ENCODE peak calls at places on chromosomes 1 and 21, in six cellular contexts. F is SK-N-SH, W is hepatocyte, Y is GM23338, T is neural progenitor cell, H is PC-3. B is an unnamed sample.

GRCh38 chr1:201212461-201213055 is 21.9 kb downstream of the IGFN1 start:
- DNase-seq in F (no peak), W (no peak), H (no peak), T (no peak), Y (no peak), B (no peak)

GRCh38 chr1:107277022-107277421 is 136.2 kb downstream of the NTNG1 start:
- DNase-seq in H (peak), W (peak), F (peak), T (peak), Y (peak), B (peak)

GRCh38 chr1:41479000-41479807 is 5.3 kb downstream of the EDN2 start:
- DNase-seq in T (no peak), Y (no peak), H (no peak), W (no peak), F (no peak), B (no peak)

GRCh38 chr1:231390071-231390470 is 32.0 kb downstream of the EGLN1 start:
- DNase-seq in Y (no peak), T (no peak), H (peak), W (no peak), F (no peak), B (no peak)

GRCh38 chr1:67713071-67713806 is 28.2 kb downstream of the GADD45A start:
- DNase-seq in T (no peak), H (peak), W (peak), F (peak), Y (no peak), B (peak)

GRCh38 chr1:8381618-8382017 is 63.7 kb downstream of the SLC45A1 start:
- DNase-seq in T (no peak), Y (no peak), H (no peak), W (no peak), F (no peak), B (no peak)

GRCh38 chr21:34913786-34914185 is 135.3 kb downstream of the RUNX1 start:
- DNase-seq in T (no peak), W (no peak), H (no peak), Y (no peak), F (no peak), B (no peak)

GRCh38 chr1:183898001-183898396 is 93.1 kb downstream of the RGL1 start:
- DNase-seq in W (no peak), F (no peak), T (no peak), Y (no peak), H (no peak), B (no peak)

GRCh38 chr1:163144418-163144817 is 58.3 kb downstream of the RGS5 start:
- DNase-seq in Y (no peak), F (no peak), H (no peak), W (no peak), T (no peak), B (no peak)

GRCh38 chr21:21730524-21730923 is 732.3 kb downstream of the NCAM2 start:
- DNase-seq in H (no peak), Y (no peak), F (no peak), W (no peak), T (no peak), B (no peak)

GRCh38 chr1:109655624-109656519 is at the start of gene GSTM4:
- DNase-seq in T (peak), F (peak), W (peak), Y (peak), H (peak), B (peak)
- TF ChIP-seq EZH2phosphoT487 in T (no peak), F (no peak), W (no peak), Y (no peak), H (no peak), B (no peak)

GRCh38 chr1:180857947-180858768 is 54.5 kb upstream of the KIAA1614 start:
- DNase-seq in Y (no peak), H (no peak), F (no peak), W (no peak), T (no peak), B (no peak)

GRCh38 chr1:180863158-180863775 is 49.4 kb upstream of the KIAA1614 start:
- DNase-seq in Y (peak), F (peak), H (peak), T (peak), W (peak), B (peak)

GRCh38 chr1:180862305-180862704 is 50.4 kb upstream of the KIAA1614 start:
- DNase-seq in W (no peak), H (no peak), F (no peak), T (no peak), Y (no peak), B (no peak)

DNA sequence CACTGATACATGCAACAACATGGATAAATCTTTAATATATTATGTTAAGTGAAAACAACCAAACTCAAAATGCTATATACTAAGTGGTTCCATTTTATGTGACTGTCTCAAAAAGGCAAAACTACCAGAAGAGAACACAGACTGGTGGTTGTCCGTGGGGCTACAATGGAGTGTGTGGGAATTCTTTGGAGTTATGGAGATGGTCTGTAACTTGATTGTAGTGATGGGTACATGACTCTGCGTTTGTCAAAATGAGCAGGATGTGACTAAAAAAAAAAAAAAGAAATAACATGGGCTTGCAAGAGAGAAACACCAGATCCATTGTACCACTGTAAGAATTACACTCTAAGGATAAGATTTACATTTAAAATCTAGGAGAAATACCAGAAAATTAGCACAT is 52.2 kb upstream of the KIAA1614 start:
- DNase-seq in Y (no peak), T (no peak), H (no peak), F (no peak), W (no peak), B (no peak)
- TF ChIP-seq EZH2phosphoT487 in Y (no peak), T (no peak), H (no peak), F (no peak), W (no peak), B (no peak)

DNA sequence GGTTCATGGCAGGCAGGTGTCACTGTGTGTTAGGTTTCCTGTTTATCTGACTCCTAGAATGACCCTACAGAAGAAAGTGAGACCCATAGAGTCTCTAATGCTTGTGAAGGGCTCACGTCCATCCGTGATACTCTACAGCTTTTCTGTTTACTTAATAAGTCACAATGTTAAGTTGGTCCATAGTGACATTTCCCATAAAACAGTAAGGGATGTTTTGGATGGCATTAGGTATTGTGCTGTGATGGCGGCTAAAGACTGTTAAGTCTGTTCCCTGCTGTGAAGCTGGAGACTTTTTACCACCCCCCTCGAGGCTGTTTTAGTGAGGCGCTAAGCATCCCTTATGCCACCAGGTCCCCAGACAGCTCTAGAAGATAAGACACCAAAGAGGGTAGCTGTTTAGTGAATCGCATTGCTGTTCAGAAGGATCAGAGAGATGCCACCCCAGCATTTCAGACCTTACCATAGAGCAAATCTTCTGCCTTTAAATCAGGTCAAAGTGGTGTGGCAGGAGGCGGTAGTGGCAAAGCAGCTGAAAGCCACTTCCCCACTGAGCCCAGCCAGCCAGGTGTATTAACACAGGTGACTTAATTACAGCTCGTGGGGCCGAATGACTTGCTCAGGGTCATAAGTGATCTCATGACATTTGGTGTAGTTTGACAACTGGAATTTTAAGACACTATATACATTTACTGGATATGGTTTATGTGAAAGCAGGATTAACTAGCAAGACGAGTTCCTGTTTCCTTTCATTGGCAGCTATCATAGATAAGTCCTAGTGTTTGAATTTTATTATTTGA is 25.0 kb downstream of the SLC37A1 start:
- DNase-seq in W (no peak), T (no peak), Y (no peak), H (no peak), F (no peak), B (peak)
- TF ChIP-seq EZH2phosphoT487 in W (no peak), T (no peak), Y (no peak), H (no peak), F (no peak), B (no peak)

GRCh38 chr1:160105155-160105554 is 6.7 kb upstream of the IGSF8 start:
- DNase-seq in T (no peak), F (no peak), H (no peak), Y (no peak), W (no peak), B (no peak)

GRCh38 chr1:160103658-160104519 is 5.5 kb upstream of the IGSF8 start:
- DNase-seq in H (no peak), Y (no peak), T (no peak), W (no peak), F (no peak), B (no peak)

GRCh38 chr1:160101717-160102522 is 3.5 kb upstream of the IGSF8 start:
- DNase-seq in H (no peak), F (no peak), W (no peak), T (no peak), Y (no peak), B (no peak)

GRCh38 chr1:160107512-160107911 is 8.0 kb upstream of the ATP1A2 start:
- DNase-seq in F (no peak), H (no peak), T (no peak), Y (no peak), W (no peak), B (no peak)

GRCh38 chr1:160104520-160104885 is 6.1 kb upstream of the IGSF8 start:
- DNase-seq in H (no peak), F (no peak), Y (no peak), W (no peak), T (no peak), B (no peak)
- TF ChIP-seq EZH2phosphoT487 in H (no peak), F (no peak), Y (no peak), W (no peak), T (no peak), B (no peak)

B was measured in OCI-LY7.